ENCODE peak calls at places on chromosomes 16 and 17, in seven cellular contexts. M, I, R, Z, S, D and P are unnamed samples. For H3K4me1, the result is how much of the 10 kb centered on the place peaks cover.

GRCh38 chr16:64307431-64307830 is 814.4 kb downstream of the CDH11 start:
- DNase-seq in M (no peak), I (no peak), R (no peak), Z (no peak), S (no peak), D (no peak), P (no peak)

GRCh38 chr17:38456031-38456815 is 28.0 kb downstream of the ARHGAP23 start:
- DNase-seq in M (no peak), I (no peak), R (peak), Z (peak), S (no peak), D (peak), P (no peak)

GRCh38 chr17:45574376-45574775 is 83.9 kb upstream of the PLEKHM1 start:
- DNase-seq in M (no peak), I (peak), R (no peak), Z (no peak), S (no peak), D (peak), P (no peak)

GRCh38 chr17:50946891-50947843 is 81.0 kb upstream of the TOB1 start:
- DNase-seq in M (peak), I (no peak), R (no peak), Z (no peak), S (no peak), D (no peak), P (no peak)

GRCh38 chr16:57519796-57520360 is 16.5 kb downstream of the CCDC102A start:
- DNase-seq in M (peak), I (peak), R (peak), Z (peak), S (no peak), D (peak), P (no peak)

GRCh38 chr17:50501054-50501453 is 7.2 kb upstream of the MYCBPAP start:
- DNase-seq in M (no peak), I (no peak), R (peak), Z (peak), S (no peak), D (no peak), P (no peak)

GRCh38 chr17:31475378-31476162 is 84.1 kb downstream of the RAB11FIP4 start:
- DNase-seq in M (no peak), I (no peak), R (no peak), Z (no peak), S (no peak), D (peak), P (no peak)

GRCh38 chr16:67674851-67675578 is 8.4 kb downstream of the C16orf86 start:
- DNase-seq in M (no peak), I (no peak), R (no peak), Z (no peak), S (no peak), D (no peak), P (no peak)

GRCh38 chr16:78005881-78006280 is 16.5 kb upstream of the CLEC3A start:
- DNase-seq in M (no peak), I (no peak), R (peak), Z (peak), S (no peak), D (no peak), P (no peak)

GRCh38 chr16:55100100-55100499 is 169.4 kb downstream of the IRX5 start:
- DNase-seq in M (no peak), I (no peak), R (no peak), Z (no peak), S (no peak), D (no peak), P (no peak)

GRCh38 chr16:14628806-14629611 is 1.1 kb downstream of the PARN start:
- DNase-seq in M (no peak), I (no peak), R (no peak), Z (no peak), S (no peak), D (no peak), P (no peak)

GRCh38 chr17:56350592-56350991 is 197.3 kb downstream of the ANKFN1 start:
- DNase-seq in M (no peak), I (no peak), R (no peak), Z (no peak), S (no peak), D (no peak), P (no peak)

GRCh38 chr17:2181206-2181983 is 122.2 kb downstream of the SMG6 start:
- DNase-seq in M (no peak), I (peak), R (peak), Z (peak), S (no peak), D (peak), P (no peak)

GRCh38 chr16:88764913-88765349 is 20.1 kb downstream of the PIEZO1 start:
- DNase-seq in M (no peak), I (peak), R (peak), Z (peak), S (no peak), D (peak), P (no peak)

GRCh38 chr17:263271-263670 is 81.8 kb upstream of the DOC2B start:
- DNase-seq in M (no peak), I (no peak), R (no peak), Z (no peak), S (no peak), D (no peak), P (no peak)

GRCh38 chr17:81365601-81366585 is 29.4 kb upstream of the BAHCC1 start:
- DNase-seq in M (peak), I (peak), R (no peak), Z (no peak), S (no peak), D (no peak), P (no peak)

GRCh38 chr16:82655315-82655714 is 28.5 kb downstream of the CDH13 start:
- DNase-seq in M (no peak), I (peak), R (no peak), Z (peak), S (no peak), D (peak), P (no peak)

GRCh38 chr17:3655766-3656165 is 12.6 kb downstream of the TAX1BP3 start:
- DNase-seq in M (peak), I (no peak), R (no peak), Z (no peak), S (no peak), D (no peak), P (no peak)

GRCh38 chr16:66641387-66641786 is 36.9 kb downstream of the CMTM3 start:
- DNase-seq in M (no peak), I (no peak), R (no peak), Z (no peak), S (no peak), D (no peak), P (no peak)

GRCh38 chr17:73174126-73174525 is 9.3 kb downstream of the SSTR2 start:
- DNase-seq in M (no peak), I (no peak), R (no peak), Z (no peak), S (no peak), D (no peak), P (no peak)

GRCh38 chr16:66462912-66463311 is 35.8 kb downstream of the BEAN1 start:
- DNase-seq in M (no peak), I (peak), R (no peak), Z (no peak), S (no peak), D (no peak), P (no peak)

GRCh38 chr17:74815671-74816370 is 39.7 kb upstream of the NAT9 start:
- DNase-seq in M (peak), I (no peak), R (no peak), Z (peak), S (no peak), D (no peak), P (no peak)

GRCh38 chr17:41559548-41559947 is 12.3 kb downstream of the KRT9 start:
- DNase-seq in M (no peak), I (peak), R (peak), Z (no peak), S (no peak), D (peak), P (no peak)

GRCh38 chr16:4713663-4714501 is 20.2 kb downstream of the ANKS3 start:
- DNase-seq in M (peak), I (no peak), R (no peak), Z (no peak), S (no peak), D (no peak), P (no peak)

GRCh38 chr17:81707725-81708646 is 4.1 kb upstream of the SLC25A10 start:
- DNase-seq in M (no peak), I (no peak), R (no peak), Z (no peak), S (no peak), D (no peak), P (no peak)

GRCh38 chr16:77450790-77451487 is 16.1 kb upstream of the ADAMTS18 start:
- DNase-seq in M (no peak), I (no peak), R (no peak), Z (no peak), S (no peak), D (no peak), P (no peak)

GRCh38 chr17:51803161-51803560 is 355.4 kb downstream of the CA10 start:
- DNase-seq in M (no peak), I (no peak), R (no peak), Z (peak), S (no peak), D (no peak), P (no peak)

GRCh38 chr17:79109584-79109983 is 35.0 kb downstream of the ENGASE start:
- DNase-seq in M (peak), I (no peak), R (no peak), Z (peak), S (no peak), D (no peak), P (peak)

GRCh38 chr16:4684763-4685162 is 8.6 kb upstream of the NUDT16L1 start:
- DNase-seq in M (no peak), I (no peak), R (peak), Z (no peak), S (no peak), D (no peak), P (no peak)

GRCh38 chr16:89358030-89359005 is 132.0 kb downstream of the ANKRD11 start:
- DNase-seq in M (no peak), I (no peak), R (no peak), Z (no peak), S (no peak), D (no peak), P (no peak)

GRCh38 chr17:4625181-4625601 is 16.3 kb downstream of the ALOX15 start:
- DNase-seq in M (no peak), I (peak), R (peak), Z (peak), S (no peak), D (peak), P (no peak)

GRCh38 chr17:82648761-82649474 is 674 bp upstream of the WDR45B start:
- DNase-seq in M (peak), I (no peak), R (peak), Z (peak), S (no peak), D (peak), P (peak)

GRCh38 chr17:7441202-7441705 is 1.9 kb downstream of the FGF11 start:
- DNase-seq in M (no peak), I (no peak), R (no peak), Z (no peak), S (no peak), D (no peak), P (no peak)

GRCh38 chr17:9115446-9116265 is 94.3 kb downstream of the NTN1 start:
- DNase-seq in M (peak), I (peak), R (peak), Z (peak), S (peak), D (peak), P (peak)

GRCh38 chr17:49001671-49002070 is 4.5 kb downstream of the IGF2BP1 start:
- DNase-seq in M (no peak), I (no peak), R (no peak), Z (no peak), S (no peak), D (no peak), P (no peak)

GRCh38 chr16:47426806-47427205 is 34.1 kb downstream of the ITFG1 start:
- DNase-seq in M (no peak), I (no peak), R (no peak), Z (no peak), S (no peak), D (no peak), P (no peak)

DNA sequence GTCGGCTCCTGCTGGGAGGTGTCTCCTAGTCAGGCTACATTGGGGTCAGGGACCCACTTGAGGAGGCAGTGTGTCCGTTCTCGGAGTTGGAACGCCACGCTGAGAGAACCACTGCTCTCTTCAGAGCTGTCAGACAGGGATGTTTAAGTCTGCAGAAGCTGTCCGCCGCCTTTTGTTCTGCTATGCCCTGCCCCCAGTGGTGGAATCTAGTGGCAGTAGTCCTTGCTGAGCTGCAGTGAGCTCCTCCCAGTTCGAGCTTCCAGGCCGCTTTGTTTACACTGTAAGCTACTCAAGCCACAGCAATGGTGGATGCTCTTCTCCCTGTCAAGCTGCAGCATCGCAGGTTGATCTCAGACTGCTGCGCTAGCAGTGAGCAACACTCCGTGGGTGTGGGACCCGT is 36.0 kb downstream of the ITFG1 start:
- DNase-seq in M (peak), I (no peak), R (no peak), Z (peak), S (peak), D (no peak), P (peak)
- H3K18ac ChIP-seq in M (no peak), I (no peak), R (no peak), Z (no peak), S (no peak), D (no peak), P (no peak)

GRCh38 chr16:87374313-87374712 is 9.3 kb downstream of the FBXO31 start:
- DNase-seq in M (no peak), I (no peak), R (no peak), Z (no peak), S (no peak), D (no peak), P (no peak)
- H3K4me1 ChIP-seq in M (under half), I (under half), R (under half), Z (under half), S (under half), D (under half), P (under half)

GRCh38 chr17:33594000-33594399 is 300.9 kb upstream of the ASIC2 start:
- DNase-seq in M (no peak), I (no peak), R (no peak), Z (no peak), S (no peak), D (peak), P (no peak)

GRCh38 chr17:33598795-33599194 is 305.7 kb upstream of the ASIC2 start:
- DNase-seq in M (no peak), I (no peak), R (peak), Z (no peak), S (no peak), D (no peak), P (no peak)

GRCh38 chr17:33596904-33597303 is 303.8 kb upstream of the ASIC2 start:
- DNase-seq in M (no peak), I (no peak), R (no peak), Z (no peak), S (no peak), D (no peak), P (no peak)

DNA sequence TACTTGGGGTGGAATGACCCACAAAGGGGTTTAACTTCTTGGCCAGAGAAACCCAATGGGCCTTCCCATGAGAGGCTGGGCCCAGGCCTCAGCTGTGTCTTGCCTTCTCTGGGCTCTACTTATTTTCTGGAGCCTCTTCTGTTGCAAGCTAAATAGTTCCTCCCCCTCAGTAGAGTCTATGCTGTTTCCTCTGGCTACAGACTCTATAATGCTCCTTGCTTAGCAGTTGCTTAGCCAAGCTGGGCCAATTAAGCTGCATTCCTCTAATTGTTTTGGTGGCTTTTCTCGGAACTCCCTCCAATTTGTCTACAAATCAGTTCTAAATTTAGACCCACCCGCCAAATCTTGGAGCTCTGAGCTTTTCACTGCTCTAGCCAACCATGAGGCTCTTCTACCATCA is 302.7 kb upstream of the ASIC2 start:
- DNase-seq in M (no peak), I (no peak), R (no peak), Z (no peak), S (no peak), D (no peak), P (peak)
- H3K4me2 ChIP-seq in M (no peak), I (no peak), R (no peak), Z (no peak), S (no peak), D (no peak), P (no peak)

DNA sequence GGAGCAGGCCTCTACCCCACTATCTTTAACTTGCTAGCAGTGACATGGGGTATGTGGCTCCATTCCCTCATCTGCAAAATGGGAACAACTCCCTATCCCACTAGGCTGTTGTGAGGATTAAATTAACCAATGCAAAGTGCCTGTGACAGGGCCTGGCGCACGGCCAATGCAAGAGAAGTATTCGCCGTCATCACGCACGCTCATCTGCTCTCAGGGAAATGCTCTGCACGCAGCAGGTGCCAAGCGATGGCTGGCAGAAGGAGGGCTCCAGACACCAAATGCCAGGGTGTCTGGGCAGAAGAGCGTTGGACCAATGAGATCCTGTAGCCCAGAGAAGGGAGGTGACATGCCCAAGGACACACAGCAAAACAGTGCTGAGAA is 17.3 kb downstream of the FAM83G start:
- DNase-seq in M (no peak), I (no peak), R (no peak), Z (no peak), S (no peak), D (no peak), P (no peak)
- H3K18ac ChIP-seq in M (no peak), I (no peak), R (no peak), Z (no peak), S (no peak), D (no peak), P (no peak)

DNA sequence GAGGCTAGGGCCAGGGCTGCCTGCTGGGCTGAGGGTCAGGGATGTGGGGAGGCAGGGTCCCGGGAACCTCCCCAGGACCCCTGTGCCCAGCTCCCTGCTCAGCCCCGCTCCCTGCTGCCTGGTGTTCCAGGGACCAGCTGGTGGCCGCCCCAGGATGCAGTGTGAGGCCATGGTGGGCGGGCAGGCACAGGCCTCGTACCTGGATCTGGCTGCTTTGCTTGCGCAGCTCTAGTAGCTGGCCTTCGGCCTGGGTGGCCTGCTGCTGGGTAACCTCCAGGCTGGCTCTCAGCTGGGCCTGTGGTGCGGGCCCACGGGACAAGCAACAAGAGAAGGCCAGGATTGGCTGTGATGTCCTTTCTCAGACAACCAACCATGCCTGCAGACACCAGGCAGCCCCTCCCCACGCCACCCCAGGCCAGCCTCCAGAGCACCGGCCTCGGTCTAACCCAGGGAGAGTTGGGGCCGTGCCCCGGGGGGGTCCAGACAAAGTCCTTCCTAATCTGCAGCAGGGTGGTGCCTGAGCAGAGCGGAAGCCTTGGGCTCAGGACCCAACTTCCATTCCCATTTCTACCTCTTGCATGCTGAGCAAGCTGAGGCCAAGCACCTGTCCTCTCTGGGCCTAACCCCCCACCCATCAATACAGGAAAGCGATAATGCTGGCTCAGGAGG is 4.1 kb downstream of the TRIM65 start:
- DNase-seq in M (peak), I (no peak), R (no peak), Z (no peak), S (no peak), D (no peak), P (no peak)
- H3K4me1 ChIP-seq in M (under half), I (under half), R (under half), Z (under half), S (under half), D (under half), P (under half)

GRCh38 chr16:2830355-2830695 is 222 bp downstream of the ZG16B start:
- DNase-seq in M (no peak), I (no peak), R (no peak), Z (no peak), S (no peak), D (no peak), P (no peak)
- H3K4me2 ChIP-seq in M (no peak), I (no peak), R (no peak), Z (no peak), S (no peak), D (no peak), P (no peak)

DNA sequence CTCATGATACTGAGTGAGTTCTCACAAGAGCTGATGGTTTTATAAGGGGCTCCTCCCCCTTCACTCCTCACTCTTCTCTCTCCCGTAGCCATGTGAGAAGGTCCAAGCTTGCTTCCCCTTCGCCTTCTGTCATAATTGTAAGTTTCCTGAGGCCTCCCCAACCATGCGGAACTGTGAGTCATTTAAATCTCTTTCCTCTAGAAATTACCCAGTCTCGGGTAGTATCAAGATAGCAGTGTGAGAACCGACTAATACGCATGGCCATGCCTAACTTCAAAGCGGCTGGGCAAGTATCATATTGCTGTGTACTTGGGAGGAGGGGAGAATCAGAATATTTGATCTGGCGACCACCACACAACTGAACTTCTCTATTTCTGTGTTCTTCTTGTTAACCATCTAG is 88.4 kb downstream of the PRKCB start:
- DNase-seq in M (no peak), I (no peak), R (peak), Z (no peak), S (no peak), D (no peak), P (no peak)
- H3K18ac ChIP-seq in M (no peak), I (no peak), R (no peak), Z (no peak), S (no peak), D (no peak), P (no peak)

DNA sequence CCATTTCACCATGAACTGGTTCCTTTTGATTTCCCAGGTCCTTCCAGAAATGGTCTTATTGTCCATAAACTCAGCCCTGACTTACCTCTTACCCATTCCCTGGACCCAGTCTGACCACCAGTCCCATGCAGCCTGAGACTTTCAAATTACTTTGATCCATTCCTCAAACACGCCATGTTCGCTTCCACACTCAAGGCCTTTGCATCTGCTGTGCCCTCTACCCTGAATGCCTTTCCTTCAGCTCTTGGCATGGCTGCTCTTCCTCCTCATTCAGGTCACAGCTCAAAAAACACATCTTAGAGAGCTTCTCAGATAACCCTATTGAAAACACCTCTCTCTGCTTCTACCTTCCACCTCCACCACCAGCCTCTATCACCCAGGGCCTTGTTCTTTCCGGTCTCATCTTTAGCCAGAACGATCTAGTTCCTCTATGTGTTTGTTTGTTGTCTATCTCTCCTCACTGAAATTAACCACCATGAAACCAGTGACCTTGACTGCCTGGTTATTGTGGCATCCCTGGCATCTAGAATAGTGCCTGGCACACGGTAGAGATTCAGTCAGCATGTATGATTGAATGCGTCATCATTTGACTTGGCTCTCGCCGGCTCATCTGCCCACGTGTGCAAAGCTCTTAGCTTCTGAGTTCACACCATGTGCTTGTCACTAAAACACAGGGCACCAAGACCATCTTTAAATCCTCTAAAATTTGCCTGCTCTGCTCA is 12.8 kb downstream of the CRYM start:
- DNase-seq in M (no peak), I (no peak), R (no peak), Z (no peak), S (no peak), D (no peak), P (no peak)
- H3K4me1 ChIP-seq in M (under half), I (under half), R (under half), Z (under half), S (under half), D (under half), P (under half)